ENCODE peak calls at places on chromosomes 13 and 19, in ten cellular contexts. J, D, V, B, W, Q, U, S, N and Y are unnamed samples. For H3K4me1, the result is how much of the 10 kb centered on the place peaks cover.

GRCh38 chr19:1560281-1560882 is 7.7 kb downstream of the MEX3D start:
- DNase-seq in N (no peak), S (no peak), B (no peak), D (no peak), Q (no peak), J (no peak), V (no peak), W (no peak), U (no peak), Y (no peak)

GRCh38 chr19:8231073-8231604 is 22.0 kb downstream of the CERS4 start:
- DNase-seq in V (no peak), Q (no peak), U (no peak), W (no peak), B (no peak), S (no peak), D (no peak), J (no peak), N (no peak), Y (no peak)

GRCh38 chr19:31232220-31232619 is 117.0 kb downstream of the TSHZ3 start:
- DNase-seq in V (peak), D (no peak), S (no peak), Q (no peak), W (no peak), B (no peak), U (peak), N (peak), J (no peak), Y (no peak)

GRCh38 chr13:93045836-93046235 is 180.8 kb upstream of the GPC6 start:
- DNase-seq in W (no peak), Q (no peak), S (no peak), D (no peak), B (no peak), J (no peak), V (no peak), U (no peak), N (no peak), Y (no peak)

GRCh38 chr13:26538363-26539317 is 18.8 kb upstream of the WASF3 start:
- DNase-seq in B (no peak), V (no peak), S (peak), W (no peak), U (no peak), Q (no peak), J (no peak), D (no peak), N (no peak), Y (peak)

GRCh38 chr19:46919324-46919723 is 58.5 kb downstream of the ARHGAP35 start:
- DNase-seq in W (no peak), Q (no peak), J (no peak), B (no peak), D (no peak), V (no peak), U (no peak), N (no peak), S (peak), Y (no peak)

GRCh38 chr13:75347925-75348324 is 134.0 kb downstream of the TBC1D4 start:
- DNase-seq in B (no peak), D (no peak), N (no peak), S (peak), V (no peak), U (no peak), W (no peak), J (no peak), Q (no peak), Y (no peak)

GRCh38 chr19:30802424-30803013 is 430.3 kb downstream of the ZNF536 start:
- DNase-seq in Q (no peak), J (no peak), S (no peak), N (no peak), V (no peak), W (no peak), U (no peak), D (no peak), B (no peak), Y (no peak)

GRCh38 chr13:58472483-58472882 is 840.9 kb downstream of the PCDH17 start:
- DNase-seq in W (no peak), N (no peak), B (no peak), U (no peak), V (no peak), Q (no peak), J (no peak), D (no peak), S (no peak), Y (no peak)

GRCh38 chr13:113864303-113864890 is 521 bp upstream of the GAS6 start:
- DNase-seq in J (no peak), B (no peak), S (no peak), W (no peak), V (no peak), Q (no peak), N (no peak), U (no peak), D (peak), Y (no peak)

GRCh38 chr19:4089400-4089908 is 22.8 kb upstream of the ZBTB7A start:
- DNase-seq in S (no peak), D (no peak), W (no peak), B (no peak), V (no peak), N (no peak), Q (peak), J (no peak), U (no peak), Y (no peak)

GRCh38 chr13:28181413-28181812 is 43.1 kb downstream of the PAN3 start:
- DNase-seq in B (no peak), V (no peak), W (no peak), Q (no peak), N (peak), D (no peak), S (peak), J (no peak), U (no peak), Y (no peak)

GRCh38 chr13:100306444-100306999 is 217.6 kb downstream of the PCCA start:
- DNase-seq in V (peak), Q (no peak), W (no peak), B (no peak), D (no peak), N (no peak), U (no peak), S (no peak), J (no peak), Y (no peak)
- H3K4me1 ChIP-seq in V (under half), Q (under half), W (under half), B (under half), D (under half), N (under half), U (under half), S (under half), J (under half), Y (under half)

DNA sequence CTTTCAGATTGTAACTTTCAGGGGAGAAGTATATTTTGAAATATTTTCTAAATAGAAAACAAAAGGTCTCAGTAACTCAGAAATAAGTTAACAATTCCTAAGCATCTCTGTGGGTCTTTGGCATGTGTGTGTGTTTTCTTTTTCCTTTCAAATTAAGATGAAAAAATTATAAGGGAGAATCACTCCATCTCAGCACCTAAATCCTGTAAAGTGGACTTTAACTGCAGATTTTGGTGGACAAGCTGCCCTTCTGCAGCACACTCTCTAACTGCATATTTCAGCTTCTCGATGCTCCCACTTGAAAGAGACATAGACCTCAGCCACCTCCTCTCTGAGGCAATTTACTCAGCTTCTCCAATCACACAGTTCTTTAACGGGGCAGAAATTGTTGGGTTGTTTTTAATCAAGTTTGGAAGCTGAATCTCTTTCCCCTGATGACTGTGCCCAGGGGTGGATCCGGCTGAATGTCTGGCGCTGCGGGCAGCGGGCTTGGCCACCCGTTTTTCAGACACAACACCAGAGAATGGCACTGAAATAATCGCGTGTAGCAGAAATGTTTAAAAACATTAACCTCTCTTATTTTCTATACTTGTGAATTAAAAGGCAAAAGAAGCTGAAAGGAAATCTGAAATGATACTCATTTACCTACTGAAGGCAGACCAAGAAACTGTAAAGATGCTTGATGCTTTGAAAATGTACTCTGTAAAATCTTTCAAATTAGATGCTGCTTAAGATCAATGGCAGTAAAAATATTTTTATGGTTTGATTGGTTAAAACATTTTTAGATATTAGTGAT is 12.3 kb downstream of the ZIC2 start:
- DNase-seq in Q (no peak), S (no peak), N (no peak), B (no peak), J (no peak), V (no peak), D (no peak), U (peak), W (no peak), Y (no peak)
- H3K27ac ChIP-seq in Q (no peak), S (no peak), N (no peak), B (no peak), J (no peak), V (no peak), D (no peak), U (no peak), W (no peak), Y (no peak)

GRCh38 chr19:2702170-2703076 is at the start of gene GNG7:
- DNase-seq in Q (peak), U (peak), B (peak), W (peak), N (peak), V (peak), S (peak), J (peak), D (peak), Y (peak)
- H3K4me1 ChIP-seq in Q (under half), U (under half), B (under half), W (under half), N (under half), V (under half), S (under half), J (under half), D (under half), Y (under half)

GRCh38 chr13:95564948-95565347 is 12.4 kb downstream of the CLDN10 start:
- DNase-seq in J (no peak), S (peak), U (no peak), D (no peak), W (no peak), B (no peak), Q (no peak), N (no peak), V (no peak), Y (no peak)
- H3K27ac ChIP-seq in J (no peak), S (no peak), U (no peak), D (no peak), W (no peak), B (no peak), Q (no peak), N (no peak), V (no peak), Y (no peak)

DNA sequence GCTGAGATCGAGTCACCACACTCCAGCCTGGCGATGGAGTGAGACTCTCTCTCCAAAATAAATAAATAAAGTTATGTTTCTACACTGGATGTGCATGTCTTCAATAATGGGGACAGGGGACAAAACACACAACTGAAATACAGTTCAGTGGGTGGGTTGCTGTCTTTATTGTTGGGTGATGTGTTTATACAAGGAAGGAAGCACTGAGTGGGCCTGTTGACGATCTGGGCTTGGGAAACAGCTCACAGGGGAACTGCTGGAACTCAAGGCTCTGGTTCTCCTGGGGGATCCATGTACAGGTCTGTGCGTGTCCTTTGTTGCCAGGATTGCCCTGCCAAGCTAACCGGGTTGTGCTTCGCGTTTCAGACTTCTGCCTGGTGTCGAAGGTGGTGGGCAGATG is 18.9 kb downstream of the SPINT2 start:
- DNase-seq in D (no peak), V (no peak), Q (no peak), B (no peak), U (no peak), W (no peak), J (no peak), N (no peak), S (no peak), Y (no peak)
- H3K4me1 ChIP-seq in D (under half), V (under half), Q (under half), B (under half), U (under half), W (half or more), J (under half), N (under half), S (under half), Y (under half)

GRCh38 chr19:41367848-41368301 is 3.9 kb upstream of the B9D2 start:
- DNase-seq in V (no peak), D (no peak), N (no peak), Q (no peak), S (peak), W (no peak), B (no peak), J (no peak), U (no peak), Y (no peak)
- H3K27ac ChIP-seq in V (no peak), D (peak), N (no peak), Q (no peak), S (peak), W (peak), B (no peak), J (no peak), U (no peak), Y (peak)

DNA sequence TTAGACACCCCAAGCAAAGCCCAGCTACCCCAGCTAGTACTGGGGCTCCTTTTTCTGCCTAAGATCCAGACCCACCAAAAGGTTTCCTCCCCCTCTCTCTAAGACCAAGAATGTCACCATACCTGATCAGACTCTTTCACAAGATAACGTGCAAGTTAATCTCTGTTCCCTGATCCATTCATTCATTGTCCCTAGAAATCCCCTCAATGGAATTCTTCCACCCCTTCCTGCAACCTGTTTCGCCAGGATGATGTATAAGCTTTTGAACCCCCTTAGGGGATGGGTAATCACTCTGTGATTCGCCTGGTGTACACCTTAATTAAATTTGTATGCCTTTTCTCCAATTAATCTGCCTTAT is 17.3 kb upstream of the CLN5 start:
- DNase-seq in S (no peak), W (no peak), N (no peak), V (no peak), D (no peak), B (no peak), U (no peak), Q (no peak), J (no peak), Y (no peak)
- H3K4me1 ChIP-seq in S (under half), W (under half), N (under half), V (under half), D (under half), B (under half), U (under half), Q (under half), J (under half), Y (under half)

GRCh38 chr13:41601718-41602445 is 144.5 kb downstream of the RGCC start:
- DNase-seq in S (no peak), J (no peak), W (no peak), D (no peak), U (no peak), Q (no peak), B (no peak), N (no peak), V (no peak), Y (no peak)
- H3K27ac ChIP-seq in S (no peak), J (no peak), W (no peak), D (no peak), U (no peak), Q (no peak), B (no peak), N (no peak), V (no peak), Y (no peak)

GRCh38 chr13:78826936-78827335 is 168.0 kb upstream of the OBI1 start:
- DNase-seq in W (no peak), V (no peak), D (no peak), S (no peak), B (no peak), Q (no peak), U (no peak), J (no peak), N (peak), Y (no peak)
- H3K4me1 ChIP-seq in W (under half), V (under half), D (under half), S (under half), B (under half), Q (under half), U (under half), J (under half), N (under half), Y (under half)

DNA sequence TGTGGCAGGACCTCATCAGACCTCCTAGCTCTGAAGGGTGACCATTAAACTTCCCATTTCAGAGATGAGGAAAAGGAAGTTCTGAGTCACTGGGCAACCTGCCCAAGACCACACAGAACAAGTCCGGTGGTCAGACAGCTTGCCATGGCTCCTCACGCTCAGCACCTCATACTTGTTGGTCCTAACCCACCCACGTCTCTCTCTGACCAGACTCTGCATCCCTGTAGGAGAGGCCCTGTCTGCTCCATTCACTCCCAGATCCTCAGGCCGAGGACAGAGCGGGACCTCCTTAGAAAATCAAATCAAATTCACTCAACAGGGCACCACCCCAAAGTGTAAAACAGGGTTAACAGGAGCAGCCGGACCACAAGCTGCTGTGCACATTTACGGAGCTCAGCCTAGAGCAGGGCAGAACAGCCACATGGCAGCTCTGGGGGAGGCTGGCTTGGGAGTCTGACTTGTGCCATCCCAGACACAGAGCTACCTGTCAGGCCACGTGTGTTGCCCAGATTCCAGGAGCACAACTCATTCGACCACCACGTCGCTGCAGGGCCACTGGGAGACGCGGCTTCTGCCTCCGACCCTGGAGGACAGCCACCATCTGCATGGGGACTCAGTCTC is 1.7 kb downstream of the MIER2 start:
- DNase-seq in Q (no peak), S (peak), U (no peak), B (peak), W (peak), N (no peak), V (no peak), J (no peak), D (peak), Y (no peak)
- H3K27ac ChIP-seq in Q (no peak), S (peak), U (no peak), B (peak), W (peak), N (no peak), V (no peak), J (no peak), D (no peak), Y (no peak)